ENCODE peak calls at places on chromosomes 4 and X, in six cellular contexts. I is T-helper 9 cell; O is HTR-8/SVneo; W is naive thymus-derived CD8-positive, alpha-beta T cell; L is MM.1S; F is glutamatergic neuron. B is an unnamed sample.

GRCh38 chr4:176335421-176335820 is 15.7 kb downstream of the SPCS3 start:
- DNase-seq in L (no peak), F (no peak), O (peak; percentile 32), W (no peak), I (no peak), B (no peak)

GRCh38 chrX:24493740-24494543 is 28.9 kb downstream of the PDK3 start:
- DNase-seq in I (no peak), F (no peak), O (no peak), L (no peak), W (no peak), B (no peak)

GRCh38 chr4:177066746-177067145 is 242.9 kb upstream of the NEIL3 start:
- DNase-seq in I (no peak), O (no peak), L (no peak), W (no peak), F (no peak), B (no peak)

GRCh38 chrX:40504801-40505605 is 75.8 kb upstream of the ATP6AP2 start:
- DNase-seq in F (no peak), I (no peak), W (no peak), O (peak; percentile 26), L (peak; percentile 47), B (no peak)

GRCh38 chr4:137300776-137301175 is 231.5 kb downstream of the PCDH18 start:
- DNase-seq in W (no peak), L (no peak), I (no peak), O (no peak), F (no peak), B (no peak)

GRCh38 chr4:141782205-141782604 is 145.8 kb downstream of the IL15 start:
- DNase-seq in L (no peak), F (no peak), O (no peak), I (no peak), W (no peak), B (no peak)

GRCh38 chr4:77052352-77052751 is 23.4 kb downstream of the CCNI start:
- DNase-seq in O (no peak), F (peak; percentile 68), I (peak; percentile 59), L (peak; percentile 46), W (peak; percentile 47), B (peak; percentile 52)

GRCh38 chr4:95536650-95537049 is 12.1 kb downstream of the UNC5C start:
- DNase-seq in L (no peak), F (no peak), O (no peak), W (no peak), I (no peak), B (no peak)

GRCh38 chr4:41058426-41058825 is 155.9 kb downstream of the APBB2 start:
- DNase-seq in I (no peak), W (no peak), L (no peak), O (no peak), F (no peak), B (no peak)

GRCh38 chrX:13283968-13284914 is 35.6 kb downstream of the ATXN3L start:
- DNase-seq in F (no peak), I (no peak), O (no peak), W (no peak), L (no peak), B (no peak)

GRCh38 chr4:52711271-52711670 is 40.0 kb downstream of the ERVMER34-1 start:
- DNase-seq in F (no peak), O (no peak), W (no peak), L (peak; percentile 42), I (no peak), B (peak; percentile 6)

GRCh38 chrX:48626401-48627298 is 29.4 kb downstream of the WDR13 start:
- DNase-seq in O (no peak), W (no peak), L (no peak), I (no peak), F (no peak), B (no peak)

GRCh38 chrX:49995021-49995731 is 72.8 kb downstream of the CLCN5 start:
- DNase-seq in I (no peak), O (no peak), L (no peak), W (no peak), F (no peak), B (no peak)

GRCh38 chr4:1207603-1208265 is 35.4 kb upstream of the SPON2 start:
- DNase-seq in W (no peak), L (no peak), I (no peak), F (peak; percentile 73), O (no peak), B (no peak)

GRCh38 chrX:48003758-48004457 is at the start of gene ZNF182:
- DNase-seq in W (peak; percentile 88), I (peak; percentile 87), F (peak; percentile 94), O (peak; percentile 78), L (peak; percentile 90), B (peak; percentile 89)

GRCh38 chrX:72526534-72527508 is 45.8 kb downstream of the HDAC8 start:
- DNase-seq in I (no peak), F (no peak), L (no peak), W (no peak), O (no peak), B (no peak)

GRCh38 chr4:70935038-70935437 is 32.9 kb downstream of the MOB1B start:
- DNase-seq in O (no peak), L (no peak), I (no peak), W (no peak), F (no peak), B (no peak)

GRCh38 chr4:73868206-73869129 is 725 bp upstream of the CXCL1 start:
- DNase-seq in I (no peak), W (no peak), F (no peak), O (no peak), L (no peak), B (no peak)

GRCh38 chrX:93985621-93986020 is 311.6 kb downstream of the FAM133A start:
- DNase-seq in I (no peak), F (no peak), L (no peak), O (no peak), W (no peak), B (no peak)

GRCh38 chr4:87570290-87570689 is 38.0 kb upstream of the DSPP start:
- DNase-seq in I (no peak), F (no peak), W (no peak), L (no peak), O (no peak), B (no peak)

GRCh38 chrX:86806786-86807185 is 658.5 kb downstream of the DACH2 start:
- DNase-seq in L (peak; percentile 41), I (no peak), O (no peak), F (no peak), W (no peak), B (no peak)